ENCODE peak calls at places on chromosomes 7 and 10, in nine cellular contexts. I is astrocyte of the spinal cord, C is pancreas, F is fibroblast of pulmonary artery, V is IMR-90, A is WTC11, K is mucosa of descending colon, J is dorsolateral prefrontal cortex, T is left ventricle myocardium inferior. E is an unnamed sample.

GRCh38 chr10:23150081-23150480 is 42.0 kb upstream of the PTF1A start:
- DNase-seq in I (no peak), C (no peak), F (no peak), V (no peak), A (no peak), K (no peak), J (no peak), T (no peak), E (no peak)

GRCh38 chr10:89245802-89246201 is 5.8 kb downstream of the LIPA start:
- DNase-seq in I (no peak), C (no peak), F (no peak), V (no peak), A (no peak), K (no peak), J (no peak), T (no peak), E (peak; percentile 40)

GRCh38 chr7:143415696-143416095 is 7.0 kb upstream of the EPHA1 start:
- DNase-seq in I (no peak), C (no peak), F (peak; percentile 64), V (peak; percentile 56), A (no peak), K (no peak), J (no peak), T (no peak), E (no peak)

GRCh38 chr10:111830360-111830759 is 353.2 kb downstream of the GPAM start:
- DNase-seq in I (no peak), C (no peak), F (no peak), V (no peak), A (no peak), K (no peak), J (no peak), T (no peak), E (no peak)

GRCh38 chr10:21265622-21266021 is 259.9 kb downstream of the SKIDA1 start:
- DNase-seq in I (peak; percentile 29), C (no peak), F (peak; percentile 61), V (peak; percentile 24), A (no peak), K (no peak), J (no peak), T (no peak), E (no peak)

GRCh38 chr7:139118234-139118802 is 8.8 kb upstream of the ZC3HAV1 start:
- DNase-seq in I (peak; percentile 41), C (no peak), F (peak; percentile 57), V (peak; percentile 81), A (no peak), K (no peak), J (no peak), T (no peak), E (peak; percentile 51)

GRCh38 chr10:36802523-36803153 is 322.8 kb upstream of the ANKRD30A start:
- DNase-seq in I (peak; percentile 64), C (no peak), F (no peak), V (peak; percentile 19), A (no peak), K (no peak), J (no peak), T (peak; percentile 29), E (no peak)

GRCh38 chr10:13496164-13496563 is 32.6 kb downstream of the BEND7 start:
- DNase-seq in I (no peak), C (no peak), F (no peak), V (no peak), A (no peak), K (no peak), J (no peak), T (no peak), E (no peak)

GRCh38 chr7:134618756-134619530 is 27.7 kb upstream of the BPGM start:
- DNase-seq in I (peak; percentile 78), C (no peak), F (peak; percentile 70), V (peak; percentile 84), A (no peak), K (no peak), J (no peak), T (no peak), E (no peak)

GRCh38 chr10:101223274-101224059 is 5.8 kb downstream of the LBX1 start:
- DNase-seq in I (no peak), C (no peak), F (no peak), V (no peak), A (no peak), K (no peak), J (no peak), T (no peak), E (no peak)

DNA sequence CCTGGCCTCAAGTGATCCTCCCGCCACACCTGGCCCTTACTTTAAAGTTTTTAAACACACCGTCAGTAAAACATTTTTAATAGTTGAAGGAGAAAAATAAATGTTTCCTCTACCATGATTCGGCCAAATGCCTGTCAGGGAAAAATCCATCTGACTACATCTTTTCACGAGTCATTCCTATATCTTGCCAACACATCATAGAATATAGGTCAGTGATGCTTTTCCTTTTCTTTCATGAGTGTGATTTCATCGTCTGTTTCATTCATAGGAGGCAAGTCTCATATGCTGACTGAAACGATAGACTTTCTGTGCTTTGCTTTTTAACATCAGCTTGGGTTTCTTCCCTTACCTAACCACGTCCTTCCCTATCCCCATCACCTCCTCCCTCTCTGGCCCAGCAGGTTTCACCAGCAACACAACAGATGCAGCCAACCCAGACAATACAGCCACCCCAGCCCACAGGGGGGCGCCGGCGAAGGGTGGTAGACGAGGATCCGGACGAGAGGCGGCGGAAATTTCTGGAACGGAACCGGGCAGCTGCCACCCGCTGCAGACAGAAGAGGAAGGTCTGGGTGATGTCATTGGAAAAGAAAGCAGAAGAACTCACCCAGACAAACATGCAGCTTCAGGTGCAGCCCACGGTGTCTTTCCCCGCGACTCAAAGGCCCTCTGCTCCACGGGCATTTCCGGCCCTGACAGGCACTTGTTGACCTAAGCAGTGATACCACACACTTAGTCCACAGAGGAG is 149.2 kb downstream of the TRIL start:
- DNase-seq in I (no peak), C (no peak), F (peak; percentile 28), V (peak; percentile 69), A (peak; percentile 72), K (peak; percentile 49), J (peak; percentile 39), T (no peak), E (no peak)
- TF ChIP-seq CTCF in I (peak; percentile 14), C (no peak), F (no peak), V (no peak), A (no peak), K (no peak), J (no peak), T (no peak), E (no peak)

DNA sequence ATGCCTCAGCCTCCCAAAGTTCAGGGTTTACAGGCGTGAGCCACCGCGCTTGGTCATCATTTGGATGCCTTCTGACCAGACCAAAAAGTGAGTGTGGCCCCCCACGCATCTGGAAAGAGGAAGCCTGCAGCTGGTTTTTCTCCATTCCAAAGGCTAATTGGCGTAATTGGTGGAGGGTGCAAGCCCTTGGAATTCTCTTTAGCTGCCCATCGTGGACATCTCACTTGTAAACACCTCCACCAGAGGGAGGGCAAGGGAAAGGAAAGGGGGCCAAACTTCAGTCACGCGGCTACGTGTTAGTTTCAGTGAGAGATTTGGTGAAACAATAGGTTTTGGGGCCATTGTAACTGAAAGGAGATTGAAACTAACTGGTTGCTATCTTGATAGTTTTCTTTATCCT is 4.1 kb upstream of the ARHGAP21 start:
- DNase-seq in I (no peak), C (no peak), F (peak; percentile 30), V (no peak), A (peak; percentile 18), K (no peak), J (no peak), T (no peak), E (no peak)
- TF ChIP-seq CTCF in I (peak; percentile 26), C (no peak), F (peak; percentile 10), V (peak; percentile 32), A (no peak), K (no peak), J (no peak), T (no peak), E (no peak)

GRCh38 chr7:78924581-78924980 is 528.9 kb downstream of the MAGI2 start:
- DNase-seq in I (peak; percentile 27), C (no peak), F (peak; percentile 35), V (peak; percentile 43), A (no peak), K (no peak), J (no peak), T (no peak), E (no peak)
- TF ChIP-seq CTCF in I (peak; percentile 11), C (peak; percentile 12), F (peak; percentile 2), V (peak; percentile 45), A (peak; percentile 33), K (no peak), J (peak; percentile 7), T (peak; percentile 26), E (no peak)

GRCh38 chr7:79298145-79298760 is 155.2 kb downstream of the MAGI2 start:
- DNase-seq in I (peak; percentile 73), C (no peak), F (peak; percentile 83), V (peak; percentile 79), A (no peak), K (no peak), J (peak; percentile 10), T (no peak), E (peak; percentile 22)
- TF ChIP-seq CTCF in I (peak; percentile 80), C (peak; percentile 61), F (peak; percentile 84), V (peak; percentile 70), A (peak; percentile 26), K (peak; percentile 63), J (peak; percentile 91), T (peak; percentile 81), E (peak; percentile 70)

DNA sequence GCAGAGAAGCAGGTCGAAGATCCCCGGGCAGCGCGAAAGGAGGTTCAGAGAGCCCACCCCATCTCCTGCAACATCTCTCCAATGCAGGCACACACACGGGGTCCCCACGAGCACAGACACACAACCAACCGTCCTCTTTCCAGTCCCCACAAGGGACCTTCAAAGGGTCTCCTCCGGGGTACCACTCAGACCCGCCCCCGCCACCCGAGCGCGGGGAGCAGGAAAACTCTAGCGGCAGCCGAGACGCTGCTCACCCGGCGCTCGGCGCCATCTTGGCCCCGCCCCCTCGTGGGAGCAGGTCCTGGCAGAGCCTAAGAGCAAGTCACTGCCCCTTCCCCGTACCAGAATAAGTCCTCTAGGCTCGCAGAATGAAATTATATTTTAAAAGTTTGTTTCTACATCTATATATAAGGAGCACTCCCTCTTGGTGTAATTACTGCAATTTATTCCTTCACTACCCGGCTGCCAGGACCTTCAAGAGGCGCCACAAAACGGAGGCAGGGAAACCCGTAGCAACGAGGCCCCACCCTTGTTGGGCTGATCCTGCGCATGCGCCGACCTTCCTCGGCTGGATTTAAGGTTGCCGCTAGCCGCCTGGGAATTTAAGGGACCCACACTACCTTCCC is at the start of the genes CNPY4 and TAF6:
- DNase-seq in I (peak; percentile 97), C (peak; percentile 98), F (peak; percentile 98), V (peak; percentile 94), A (peak; percentile 97), K (peak; percentile 96), J (peak; percentile 94), T (peak; percentile 96), E (peak; percentile 99)
- TF ChIP-seq CTCF in I (no peak), C (no peak), F (no peak), V (no peak), A (no peak), K (no peak), J (no peak), T (peak; percentile 23), E (no peak)

DNA sequence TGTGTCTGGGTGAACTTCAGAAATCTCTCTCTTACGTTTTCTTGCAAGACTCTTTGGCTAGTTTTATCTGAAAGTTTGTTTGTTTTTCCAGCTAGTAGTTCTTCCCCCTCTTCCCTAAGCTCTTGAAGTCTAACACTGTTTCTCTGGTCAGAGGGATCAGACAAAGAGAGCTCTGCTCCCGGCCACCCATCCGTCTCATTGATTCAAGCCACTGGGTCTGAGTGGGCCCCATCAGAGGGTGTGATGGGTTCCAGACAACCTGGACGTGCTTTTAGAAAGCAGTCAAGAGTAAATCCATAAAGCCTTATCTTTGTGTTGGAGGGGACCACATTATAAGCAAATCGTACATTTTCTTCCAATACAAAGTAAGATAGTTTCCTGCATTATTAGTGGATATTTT is 242.6 kb upstream of the C7orf33 start:
- DNase-seq in I (no peak), C (no peak), F (no peak), V (no peak), A (no peak), K (no peak), J (no peak), T (no peak), E (no peak)
- TF ChIP-seq CTCF in I (no peak), C (no peak), F (no peak), V (no peak), A (no peak), K (no peak), J (no peak), T (no peak), E (no peak)